ENCODE peak calls at places on chromosomes 5 and 9, in six cellular contexts. E, Y, S, W, N and X are unnamed samples.

GRCh38 chr5:174323878-174324281 is 278.4 kb downstream of the NSG2 start:
- DNase-seq in E (no peak), Y (peak), S (no peak), W (peak), N (peak), X (peak)

GRCh38 chr9:113649054-113649453 is 185.5 kb downstream of the RGS3 start:
- DNase-seq in E (no peak), Y (peak), S (peak), W (no peak), N (no peak), X (peak)

GRCh38 chr5:56575821-56576220 is 239.5 kb upstream of the MAP3K1 start:
- DNase-seq in E (no peak), Y (no peak), S (no peak), W (no peak), N (no peak), X (no peak)

GRCh38 chr5:61969761-61970160 is 336.2 kb upstream of the KIF2A start:
- DNase-seq in E (no peak), Y (no peak), S (peak), W (no peak), N (no peak), X (no peak)

GRCh38 chr9:21413089-21414023 is 4.4 kb downstream of the IFNA8 start:
- DNase-seq in E (no peak), Y (no peak), S (no peak), W (no peak), N (no peak), X (no peak)

GRCh38 chr9:120740135-120740534 is 25.9 kb upstream of the MEGF9 start:
- DNase-seq in E (no peak), Y (no peak), S (no peak), W (no peak), N (no peak), X (no peak)

GRCh38 chr9:118281787-118282186 is 577.6 kb downstream of the TLR4 start:
- DNase-seq in E (no peak), Y (no peak), S (no peak), W (no peak), N (no peak), X (no peak)

GRCh38 chr5:77015938-77016569 is 14.2 kb upstream of the AGGF1 start:
- DNase-seq in E (no peak), Y (peak), S (peak), W (peak), N (peak), X (peak)

GRCh38 chr9:128409998-128410397 is 10.7 kb upstream of the CERCAM start:
- DNase-seq in E (no peak), Y (no peak), S (peak), W (no peak), N (no peak), X (no peak)

GRCh38 chr5:174234388-174234787 is 188.9 kb downstream of the NSG2 start:
- DNase-seq in E (no peak), Y (no peak), S (no peak), W (no peak), N (no peak), X (no peak)

GRCh38 chr9:92360083-92360482 is 34.3 kb downstream of the CENPP start:
- DNase-seq in E (no peak), Y (no peak), S (no peak), W (no peak), N (no peak), X (no peak)

GRCh38 chr5:137137013-137137632 is 362.0 kb downstream of the SPOCK1 start:
- DNase-seq in E (no peak), Y (no peak), S (no peak), W (peak), N (no peak), X (no peak)

GRCh38 chr9:77712533-77713130 is 64.5 kb upstream of the GNA14 start:
- DNase-seq in E (no peak), Y (no peak), S (peak), W (no peak), N (no peak), X (no peak)

GRCh38 chr5:143865421-143865820 is 53.5 kb downstream of the HMHB1 start:
- DNase-seq in E (no peak), Y (no peak), S (no peak), W (no peak), N (no peak), X (no peak)

GRCh38 chr9:130689937-130690700 is 3.5 kb upstream of the EXOSC2 start:
- DNase-seq in E (no peak), Y (peak), S (peak), W (peak), N (peak), X (peak)